ENCODE peak calls at places on chromosome 9, in six cellular contexts. P, Q, C, Y, Z and T are unnamed samples.

GRCh38 chr9:84189901-84190300 is 150.7 kb downstream of the SLC28A3 start:
- DNase-seq in P (no peak), Q (no peak), C (no peak), Y (no peak), Z (no peak), T (no peak)

GRCh38 chr9:19689324-19690087 is 99.3 kb downstream of the SLC24A2 start:
- DNase-seq in P (no peak), Q (no peak), C (no peak), Y (no peak), Z (no peak), T (no peak)

GRCh38 chr9:93955356-93956182 is 414 bp upstream of the BARX1 start:
- DNase-seq in P (no peak), Q (no peak), C (no peak), Y (no peak), Z (no peak), T (no peak)

GRCh38 chr9:89554307-89554706 is 50.5 kb upstream of the GADD45G start:
- DNase-seq in P (no peak), Q (no peak), C (no peak), Y (no peak), Z (no peak), T (no peak)

GRCh38 chr9:71608825-71609452 is 159.4 kb downstream of the CEMIP2 start:
- DNase-seq in P (no peak), Q (no peak), C (no peak), Y (no peak), Z (no peak), T (no peak)

GRCh38 chr9:93059960-93060591 is 1.6 kb downstream of the SUSD3 start:
- DNase-seq in P (no peak), Q (no peak), C (no peak), Y (no peak), Z (no peak), T (no peak)

GRCh38 chr9:79287881-79288280 is 283.9 kb upstream of the TLE4 start:
- DNase-seq in P (no peak), Q (no peak), C (no peak), Y (no peak), Z (no peak), T (no peak)

GRCh38 chr9:69822091-69822750 is 1.6 kb downstream of the CFAP95 start:
- DNase-seq in P (no peak), Q (no peak), C (no peak), Y (no peak), Z (no peak), T (no peak)

GRCh38 chr9:5500441-5501235 is 9.7 kb upstream of the PDCD1LG2 start:
- DNase-seq in P (peak; percentile 79), Q (no peak), C (no peak), Y (peak; percentile 71), Z (no peak), T (no peak)

GRCh38 chr9:85715587-85715986 is 26.2 kb downstream of the AGTPBP1 start:
- DNase-seq in P (no peak), Q (no peak), C (no peak), Y (no peak), Z (no peak), T (no peak)

GRCh38 chr9:125743687-125744428 is 3.3 kb upstream of the PBX3 start:
- DNase-seq in P (no peak), Q (no peak), C (no peak), Y (no peak), Z (no peak), T (no peak)

GRCh38 chr9:73219985-73220626 is 68.4 kb downstream of the ANXA1 start:
- DNase-seq in P (no peak), Q (no peak), C (no peak), Y (no peak), Z (no peak), T (no peak)

GRCh38 chr9:70229579-70229978 is 29.2 kb upstream of the SMC5 start:
- DNase-seq in P (no peak), Q (no peak), C (no peak), Y (peak; percentile 19), Z (no peak), T (no peak)

GRCh38 chr9:122463828-122464632 is 13.7 kb downstream of the OR1J1 start:
- DNase-seq in P (no peak), Q (no peak), C (no peak), Y (no peak), Z (no peak), T (no peak)

GRCh38 chr9:35367451-35367850 is 122.5 kb upstream of the RUSC2 start:
- DNase-seq in P (no peak), Q (no peak), C (no peak), Y (peak; percentile 91), Z (no peak), T (no peak)

GRCh38 chr9:82127993-82128710 is 139.6 kb downstream of the SPATA31D1 start:
- DNase-seq in P (no peak), Q (no peak), C (no peak), Y (no peak), Z (no peak), T (no peak)

GRCh38 chr9:86598411-86599239 is 244.4 kb upstream of the TUT7 start:
- DNase-seq in P (no peak), Q (no peak), C (no peak), Y (no peak), Z (no peak), T (no peak)

GRCh38 chr9:70635790-70636189 is 221.3 kb upstream of the KLF9 start:
- DNase-seq in P (no peak), Q (no peak), C (no peak), Y (no peak), Z (no peak), T (no peak)

GRCh38 chr9:29150606-29151005 is 1577.3 kb upstream of the C9orf72 start:
- DNase-seq in P (no peak), Q (no peak), C (no peak), Y (no peak), Z (no peak), T (no peak)

GRCh38 chr9:109012009-109012875 is 1.1 kb downstream of the CTNNAL1 start:
- DNase-seq in P (peak; percentile 52), Q (no peak), C (peak; percentile 75), Y (peak; percentile 91), Z (peak; percentile 85), T (peak; percentile 82)

GRCh38 chr9:89593776-89594427 is 10.9 kb upstream of the GADD45G start:
- DNase-seq in P (peak; percentile 29), Q (peak; percentile 82), C (no peak), Y (peak; percentile 23), Z (no peak), T (no peak)

GRCh38 chr9:137545123-137545522 is 5.1 kb downstream of the PNPLA7 start:
- DNase-seq in P (no peak), Q (no peak), C (no peak), Y (no peak), Z (peak; percentile 81), T (peak; percentile 86)

GRCh38 chr9:125548141-125548540 is 158.9 kb downstream of the MAPKAP1 start:
- DNase-seq in P (no peak), Q (no peak), C (no peak), Y (no peak), Z (no peak), T (no peak)

GRCh38 chr9:11702529-11702928 is 990.7 kb upstream of the TYRP1 start:
- DNase-seq in P (no peak), Q (no peak), C (no peak), Y (no peak), Z (no peak), T (no peak)

GRCh38 chr9:36063804-36064447 is 27.2 kb downstream of the RECK start:
- DNase-seq in P (no peak), Q (no peak), C (no peak), Y (no peak), Z (no peak), T (no peak)

DNA sequence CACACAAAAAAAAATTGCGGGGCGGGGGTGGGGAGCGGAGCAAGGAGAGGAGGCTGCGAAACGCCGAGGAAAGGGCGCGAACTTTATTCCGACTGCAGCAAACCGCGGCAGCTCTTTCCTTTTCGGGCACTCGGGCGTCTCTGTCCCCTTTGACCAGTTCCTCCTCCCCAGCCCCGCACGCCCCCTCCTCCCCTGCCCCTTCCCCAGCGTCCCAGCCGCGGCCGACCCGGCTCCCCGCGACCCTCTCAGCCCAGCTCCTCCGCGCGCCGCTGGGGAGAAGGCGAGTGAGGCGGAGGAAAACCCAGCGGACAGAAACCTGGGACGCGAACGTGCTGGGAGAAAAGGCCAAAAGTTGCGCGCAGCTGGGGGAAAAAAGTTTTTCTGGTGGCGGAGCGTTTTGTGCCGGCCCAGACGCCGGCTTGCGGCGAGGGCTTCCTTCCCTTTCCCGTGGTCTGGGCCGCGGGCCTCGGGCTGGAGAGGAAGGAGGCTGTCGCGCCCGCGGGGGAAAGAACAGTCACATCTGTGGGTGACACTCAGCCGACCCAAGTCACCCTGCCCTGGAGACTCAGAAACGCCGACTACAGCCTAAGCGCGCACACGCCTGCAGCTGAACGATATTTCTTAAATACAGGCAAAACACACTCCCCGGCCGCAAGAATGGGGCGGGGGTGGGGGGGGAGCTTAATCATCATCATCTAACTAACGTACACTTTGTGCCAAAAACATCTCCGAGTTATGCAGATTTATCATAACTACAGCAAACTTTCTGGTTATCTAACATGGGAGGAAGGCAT is 1.1 kb upstream of the BNC2 start:
- DNase-seq in P (peak; percentile 52), Q (peak; percentile 84), C (no peak), Y (peak; percentile 59), Z (peak; percentile 86), T (no peak)
- TF ChIP-seq POLR2A in P (no peak), Q (no peak), C (no peak), Y (no peak), Z (no peak), T (no peak)

GRCh38 chr9:121191235-121191634 is 10.4 kb downstream of the RAB14 start:
- DNase-seq in P (no peak), Q (no peak), C (no peak), Y (no peak), Z (no peak), T (no peak)
- H3K36me3 ChIP-seq in P (peaks cover 27% of the 10 kb centered on the region), Q (peaks cover 28% of the 10 kb centered on the region), C (no peaks in the 10 kb centered on the region), Y (peaks cover 4% of the 10 kb centered on the region), Z (no peaks in the 10 kb centered on the region), T (no peaks in the 10 kb centered on the region)

GRCh38 chr9:21989440-21990189 is 4.6 kb downstream of the CDKN2A start:
- DNase-seq in P (no peak), Q (no peak), C (no peak), Y (no peak), Z (no peak), T (no peak)

GRCh38 chr9:21993893-21994525 is at the start of gene CDKN2A:
- DNase-seq in P (peak; percentile 36), Q (peak; percentile 93), C (no peak), Y (peak; percentile 26), Z (no peak), T (no peak)

GRCh38 chr9:21993007-21993406 is 1.2 kb downstream of the CDKN2A start:
- DNase-seq in P (no peak), Q (no peak), C (no peak), Y (no peak), Z (no peak), T (no peak)

GRCh38 chr9:21988056-21988990 is 5.9 kb downstream of the CDKN2A start:
- DNase-seq in P (no peak), Q (no peak), C (no peak), Y (peak; percentile 29), Z (no peak), T (no peak)

GRCh38 chr9:21991039-21991959 is 2.9 kb downstream of the CDKN2A start:
- DNase-seq in P (no peak), Q (no peak), C (no peak), Y (no peak), Z (no peak), T (no peak)
- H3K4me1 ChIP-seq in P (peaks cover 8% of the 10 kb centered on the region), Q (peaks cover 23% of the 10 kb centered on the region), C (no peaks in the 10 kb centered on the region), Y (peaks cover 25% of the 10 kb centered on the region), Z (no peaks in the 10 kb centered on the region), T (peaks cover 10% of the 10 kb centered on the region)

GRCh38 chr9:22354699-22355384 is 91.8 kb upstream of the DMRTA1 start:
- DNase-seq in P (no peak), Q (no peak), C (no peak), Y (no peak), Z (no peak), T (no peak)
- TF ChIP-seq POLR2A in P (no peak), Q (no peak), C (no peak), Y (no peak), Z (no peak), T (no peak)

GRCh38 chr9:136512651-136513066 is 29.8 kb upstream of the SEC16A start:
- DNase-seq in P (no peak), Q (no peak), C (no peak), Y (peak; percentile 54), Z (no peak), T (no peak)
- H3K36me3 ChIP-seq in P (peaks cover 98% of the 10 kb centered on the region), Q (peaks cover 100% of the 10 kb centered on the region), C (no peaks in the 10 kb centered on the region), Y (peaks cover 15% of the 10 kb centered on the region), Z (peaks cover 99% of the 10 kb centered on the region), T (peaks cover 99% of the 10 kb centered on the region)